ENCODE peak calls at places on chromosome 1, in five cellular contexts. I, Q, A, U and Y are unnamed samples.

GRCh38 chr1:69791311-69791710 is 223.6 kb downstream of the LRRC7 start:
- DNase-seq in Q (no peak), U (no peak), A (no peak), I (no peak), Y (no peak)

GRCh38 chr1:108691128-108691885 is 803 bp upstream of the PRPF38B start:
- DNase-seq in I (no peak), U (no peak), Q (no peak), A (peak), Y (no peak)

GRCh38 chr1:39103321-39104157 is 77.4 kb downstream of the NDUFS5 start:
- DNase-seq in U (no peak), A (no peak), I (no peak), Q (no peak), Y (no peak)

GRCh38 chr1:32014199-32014936 is 700 bp downstream of the KHDRBS1 start:
- DNase-seq in A (peak), U (no peak), Q (peak), I (peak), Y (no peak)

GRCh38 chr1:59701376-59701775 is 113.4 kb upstream of the HOOK1 start:
- DNase-seq in U (no peak), I (no peak), Q (no peak), A (no peak), Y (no peak)

GRCh38 chr1:192260076-192260475 is 56.7 kb upstream of the RGS21 start:
- DNase-seq in I (no peak), A (no peak), Q (no peak), U (no peak), Y (no peak)

GRCh38 chr1:21869620-21870121 is 57.6 kb downstream of the LDLRAD2 start:
- DNase-seq in I (peak), Q (no peak), U (no peak), A (peak), Y (peak)

GRCh38 chr1:35717911-35718476 is 690 bp downstream of the C1orf216 start:
- DNase-seq in Q (peak), U (no peak), I (peak), A (no peak), Y (peak)

GRCh38 chr1:117038236-117038635 is 21.9 kb upstream of the TTF2 start:
- DNase-seq in Q (no peak), I (no peak), A (no peak), U (no peak), Y (no peak)

GRCh38 chr1:88650676-88651418 is 33.2 kb upstream of the PKN2 start:
- DNase-seq in A (no peak), Q (no peak), U (no peak), I (no peak), Y (no peak)

GRCh38 chr1:155893389-155894142 is 17.6 kb downstream of the RIT1 start:
- DNase-seq in I (no peak), U (no peak), Q (no peak), A (peak), Y (no peak)

GRCh38 chr1:204567067-204567466 is 50.9 kb downstream of the MDM4 start:
- DNase-seq in A (no peak), I (no peak), Q (no peak), U (no peak), Y (no peak)

GRCh38 chr1:33577663-33578062 is 105.2 kb downstream of the ZSCAN20 start:
- DNase-seq in A (no peak), Q (no peak), I (no peak), U (no peak), Y (no peak)

GRCh38 chr1:181190362-181191035 is 102.0 kb downstream of the IER5 start:
- DNase-seq in Q (no peak), U (no peak), I (peak), A (no peak), Y (no peak)